ENCODE peak calls at places on chromosomes 13 and 19, in four cellular contexts. J, L, B and P are unnamed samples.

GRCh38 chr13:37685206-37685605 is 86.6 kb upstream of the POSTN start:
- DNase-seq in B (peak), L (peak), J (no peak), P (no peak)

GRCh38 chr19:10256970-10257615 is 5.1 kb downstream of the MRPL4 start:
- DNase-seq in L (no peak), J (no peak), B (no peak), P (no peak)

GRCh38 chr19:58498316-58499020 is 13.3 kb downstream of the SLC27A5 start:
- DNase-seq in B (no peak), L (no peak), J (no peak), P (no peak)

GRCh38 chr13:44306401-44307192 is 67.0 kb upstream of the SERP2 start:
- DNase-seq in B (peak), L (peak), J (peak), P (peak)

GRCh38 chr13:25901460-25902376 is 150.1 kb downstream of the SHISA2 start:
- DNase-seq in B (peak), J (no peak), L (peak), P (no peak)

GRCh38 chr19:29810504-29810871 is 1.3 kb upstream of the CCNE1 start:
- DNase-seq in J (peak), B (peak), L (peak), P (no peak)

GRCh38 chr13:41509996-41510395 is 52.6 kb downstream of the RGCC start:
- DNase-seq in B (no peak), L (no peak), J (no peak), P (no peak)

GRCh38 chr13:37058801-37059135 is 720 bp downstream of the SUPT20H start:
- DNase-seq in B (no peak), J (no peak), L (peak), P (no peak)

GRCh38 chr13:41546372-41547252 is 89.3 kb downstream of the RGCC start:
- DNase-seq in L (peak), B (peak), J (peak), P (no peak)

GRCh38 chr19:35224681-35225604 is 3.6 kb downstream of the FAM187B start:
- DNase-seq in J (no peak), L (no peak), B (no peak), P (no peak)

GRCh38 chr13:113650275-113650674 is 7.7 kb downstream of the ATP4B start:
- DNase-seq in J (no peak), L (no peak), B (no peak), P (peak)

GRCh38 chr19:42455621-42456081 is 12.9 kb upstream of the CXCL17 start:
- DNase-seq in B (no peak), J (no peak), L (no peak), P (no peak)

GRCh38 chr13:35720690-35721554 is 244.4 kb upstream of the MAB21L1 start:
- DNase-seq in B (peak), L (peak), J (peak), P (no peak)

GRCh38 chr13:32538234-32538620 is 368 bp downstream of the N4BP2L2 start:
- DNase-seq in L (peak), J (peak), B (peak), P (no peak)

GRCh38 chr13:22235950-22236290 is 565.0 kb downstream of the FGF9 start:
- DNase-seq in J (no peak), B (no peak), L (no peak), P (no peak)